ENCODE peak calls at places on chromosome 13, in seven cellular contexts. One of them, this sample, is unnamed.

GRCh38 chr13:42275098-42275471 is 3.1 kb downstream of the AKAP11 start:
- DNase-seq in HepG2: no peak
- DNase-seq in GM12878: peak
- DNase-seq in HCT116: no peak
- DNase-seq in K562: no peak
- DNase-seq in Panc1: no peak
- DNase-seq in SK-N-SH: no peak
- DNase-seq in this sample: no peak

GRCh38 chr13:20462533-20462915 is 63.1 kb downstream of the CRYL1 start:
- DNase-seq in HepG2: no peak
- DNase-seq in GM12878: no peak
- DNase-seq in HCT116: no peak
- DNase-seq in K562: no peak
- DNase-seq in Panc1: no peak
- DNase-seq in SK-N-SH: no peak
- DNase-seq in this sample: no peak

GRCh38 chr13:60572003-60572792 is 175.2 kb downstream of the TDRD3 start:
- DNase-seq in HepG2: peak
- DNase-seq in GM12878: no peak
- DNase-seq in HCT116: no peak
- DNase-seq in K562: no peak
- DNase-seq in Panc1: peak
- DNase-seq in SK-N-SH: no peak
- DNase-seq in this sample: no peak

GRCh38 chr13:111534646-111535461 is 214.4 kb downstream of the TEX29 start:
- DNase-seq in HepG2: no peak
- DNase-seq in GM12878: no peak
- DNase-seq in HCT116: no peak
- DNase-seq in K562: no peak
- DNase-seq in Panc1: no peak
- DNase-seq in SK-N-SH: no peak
- DNase-seq in this sample: no peak

GRCh38 chr13:27822873-27823311 is 30.6 kb downstream of the GSX1 start:
- DNase-seq in HepG2: no peak
- DNase-seq in GM12878: no peak
- DNase-seq in HCT116: no peak
- DNase-seq in K562: no peak
- DNase-seq in Panc1: no peak
- DNase-seq in SK-N-SH: no peak
- DNase-seq in this sample: no peak

GRCh38 chr13:99178636-99179035 is 22.0 kb upstream of the UBAC2 start:
- DNase-seq in HepG2: no peak
- DNase-seq in GM12878: no peak
- DNase-seq in HCT116: no peak
- DNase-seq in K562: no peak
- DNase-seq in Panc1: no peak
- DNase-seq in SK-N-SH: no peak
- DNase-seq in this sample: no peak

GRCh38 chr13:98050041-98050466 is 92.8 kb upstream of the FARP1 start:
- DNase-seq in HepG2: peak
- DNase-seq in GM12878: no peak
- DNase-seq in HCT116: no peak
- DNase-seq in K562: no peak
- DNase-seq in Panc1: no peak
- DNase-seq in SK-N-SH: peak
- DNase-seq in this sample: no peak

GRCh38 chr13:37313383-37313782 is 207.9 kb upstream of the CSNK1A1L start:
- DNase-seq in HepG2: no peak
- DNase-seq in GM12878: no peak
- DNase-seq in HCT116: no peak
- DNase-seq in K562: no peak
- DNase-seq in Panc1: no peak
- DNase-seq in SK-N-SH: no peak
- DNase-seq in this sample: no peak

GRCh38 chr13:102333320-102334181 is 68.3 kb downstream of the FGF14 start:
- DNase-seq in HepG2: no peak
- DNase-seq in GM12878: no peak
- DNase-seq in HCT116: no peak
- DNase-seq in K562: no peak
- DNase-seq in Panc1: no peak
- DNase-seq in SK-N-SH: no peak
- DNase-seq in this sample: no peak

GRCh38 chr13:33678906-33679657 is 138.9 kb upstream of the RFC3 start:
- DNase-seq in HepG2: peak
- DNase-seq in GM12878: peak
- DNase-seq in HCT116: no peak
- DNase-seq in K562: peak
- DNase-seq in Panc1: peak
- DNase-seq in SK-N-SH: no peak
- DNase-seq in this sample: no peak

GRCh38 chr13:63501702-63502101 is 2086.1 kb upstream of the PCDH20 start:
- DNase-seq in HepG2: no peak
- DNase-seq in GM12878: no peak
- DNase-seq in HCT116: no peak
- DNase-seq in K562: no peak
- DNase-seq in Panc1: no peak
- DNase-seq in SK-N-SH: no peak
- DNase-seq in this sample: no peak

GRCh38 chr13:27182844-27183497 is 11.4 kb upstream of the USP12 start:
- DNase-seq in HepG2: peak
- DNase-seq in GM12878: no peak
- DNase-seq in HCT116: peak
- DNase-seq in K562: peak
- DNase-seq in Panc1: peak
- DNase-seq in SK-N-SH: no peak
- DNase-seq in this sample: no peak

GRCh38 chr13:42696191-42696590 is 85.2 kb upstream of the FAM216B start:
- DNase-seq in HepG2: no peak
- DNase-seq in GM12878: no peak
- DNase-seq in HCT116: no peak
- DNase-seq in K562: no peak
- DNase-seq in Panc1: no peak
- DNase-seq in SK-N-SH: no peak
- DNase-seq in this sample: no peak

GRCh38 chr13:97975280-97975850 is 21.9 kb downstream of the IPO5 start:
- DNase-seq in HepG2: no peak
- DNase-seq in GM12878: no peak
- DNase-seq in HCT116: no peak
- DNase-seq in K562: no peak
- DNase-seq in Panc1: no peak
- DNase-seq in SK-N-SH: no peak
- DNase-seq in this sample: no peak

GRCh38 chr13:27489456-27489855 is 39.1 kb upstream of the MTIF3 start:
- DNase-seq in HepG2: no peak
- DNase-seq in GM12878: no peak
- DNase-seq in HCT116: no peak
- DNase-seq in K562: no peak
- DNase-seq in Panc1: no peak
- DNase-seq in SK-N-SH: no peak
- DNase-seq in this sample: no peak

GRCh38 chr13:79457948-79458347 is 23.0 kb upstream of the NDFIP2 start:
- DNase-seq in HepG2: no peak
- DNase-seq in GM12878: no peak
- DNase-seq in HCT116: no peak
- DNase-seq in K562: peak
- DNase-seq in Panc1: no peak
- DNase-seq in SK-N-SH: no peak
- DNase-seq in this sample: no peak

GRCh38 chr13:77544365-77544764 is 8.9 kb downstream of the SCEL start:
- DNase-seq in HepG2: no peak
- DNase-seq in GM12878: no peak
- DNase-seq in HCT116: no peak
- DNase-seq in K562: no peak
- DNase-seq in Panc1: no peak
- DNase-seq in SK-N-SH: peak
- DNase-seq in this sample: no peak

GRCh38 chr13:28022848-28023518 is 34.5 kb upstream of the URAD start:
- DNase-seq in HepG2: peak
- DNase-seq in GM12878: no peak
- DNase-seq in HCT116: no peak
- DNase-seq in K562: no peak
- DNase-seq in Panc1: no peak
- DNase-seq in SK-N-SH: no peak
- DNase-seq in this sample: peak

GRCh38 chr13:111398196-111398595 is 77.8 kb downstream of the TEX29 start:
- DNase-seq in HepG2: no peak
- DNase-seq in GM12878: no peak
- DNase-seq in HCT116: no peak
- DNase-seq in K562: no peak
- DNase-seq in Panc1: no peak
- DNase-seq in SK-N-SH: no peak
- DNase-seq in this sample: no peak

GRCh38 chr13:50684366-50684765 is 159.1 kb downstream of the DLEU7 start:
- DNase-seq in HepG2: no peak
- DNase-seq in GM12878: no peak
- DNase-seq in HCT116: no peak
- DNase-seq in K562: no peak
- DNase-seq in Panc1: no peak
- DNase-seq in SK-N-SH: no peak
- DNase-seq in this sample: no peak

GRCh38 chr13:82627183-82627582 is 1255.1 kb downstream of the SLITRK1 start:
- DNase-seq in HepG2: no peak
- DNase-seq in GM12878: no peak
- DNase-seq in HCT116: no peak
- DNase-seq in K562: no peak
- DNase-seq in Panc1: no peak
- DNase-seq in SK-N-SH: no peak
- DNase-seq in this sample: no peak

DNA sequence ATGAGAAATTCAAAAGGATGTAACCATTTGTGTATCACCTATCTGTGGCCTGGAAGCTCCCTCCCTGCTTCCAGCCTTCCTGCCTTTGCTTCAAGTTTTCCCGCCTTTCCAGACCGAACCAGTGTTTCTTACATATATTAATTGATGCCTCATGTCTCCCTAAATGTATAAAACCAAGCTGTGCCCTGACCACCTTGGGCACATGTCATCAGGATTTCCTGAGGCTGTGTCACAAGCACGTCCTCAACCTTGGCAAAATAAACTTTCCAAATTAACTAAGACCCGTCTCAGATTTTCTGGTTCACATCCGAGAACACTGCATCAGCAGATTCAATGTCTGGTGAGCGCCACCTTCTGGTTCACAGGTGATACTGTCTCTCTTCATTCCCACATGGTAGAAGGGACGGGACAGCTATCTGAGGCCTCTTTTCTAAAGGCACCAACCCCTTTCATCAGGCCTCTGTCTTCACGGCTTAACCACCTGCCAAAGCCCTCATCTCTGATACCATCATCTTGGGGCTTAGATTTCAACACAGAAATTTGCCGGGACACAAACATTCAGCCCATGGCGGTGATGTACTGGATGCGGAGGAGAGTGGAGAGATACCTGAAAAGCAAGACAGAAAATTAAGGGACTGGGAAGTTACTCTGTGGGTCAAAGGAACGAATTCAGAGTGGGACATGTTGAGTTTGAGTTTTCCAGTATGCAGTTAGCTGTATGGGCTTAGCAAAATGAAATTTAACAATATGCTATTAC is 58.7 kb upstream of the PABPC3 start:
- DNase-seq in HepG2: peak
- DNase-seq in GM12878: no peak
- DNase-seq in HCT116: peak
- DNase-seq in K562: peak
- DNase-seq in Panc1: peak
- DNase-seq in SK-N-SH: peak
- DNase-seq in this sample: peak
- TF ChIP-seq SIN3A in HepG2: no peak
- TF ChIP-seq SIN3A in GM12878: no peak
- TF ChIP-seq SIN3A in HCT116: no peak
- TF ChIP-seq SIN3A in K562: no peak
- TF ChIP-seq SIN3A in Panc1: no peak
- TF ChIP-seq SIN3A in SK-N-SH: no peak
- TF ChIP-seq SIN3A in this sample: no peak

GRCh38 chr13:112840472-112841302 is 128.3 kb upstream of the MCF2L start:
- DNase-seq in HepG2: no peak
- DNase-seq in GM12878: no peak
- DNase-seq in HCT116: no peak
- DNase-seq in K562: no peak
- DNase-seq in Panc1: no peak
- DNase-seq in SK-N-SH: no peak
- DNase-seq in this sample: no peak
- TF ChIP-seq SIN3A in HepG2: no peak
- TF ChIP-seq SIN3A in GM12878: no peak
- TF ChIP-seq SIN3A in HCT116: no peak
- TF ChIP-seq SIN3A in K562: no peak
- TF ChIP-seq SIN3A in Panc1: no peak
- TF ChIP-seq SIN3A in SK-N-SH: no peak
- TF ChIP-seq SIN3A in this sample: no peak

GRCh38 chr13:66926851-66927524 is 303.1 kb downstream of the PCDH9 start:
- DNase-seq in HepG2: no peak
- DNase-seq in GM12878: no peak
- DNase-seq in HCT116: no peak
- DNase-seq in K562: no peak
- DNase-seq in Panc1: no peak
- DNase-seq in SK-N-SH: no peak
- DNase-seq in this sample: no peak

GRCh38 chr13:66922444-66922843 is 307.7 kb downstream of the PCDH9 start:
- DNase-seq in HepG2: no peak
- DNase-seq in GM12878: no peak
- DNase-seq in HCT116: no peak
- DNase-seq in K562: no peak
- DNase-seq in Panc1: no peak
- DNase-seq in SK-N-SH: no peak
- DNase-seq in this sample: no peak

GRCh38 chr13:66927562-66927961 is 302.6 kb downstream of the PCDH9 start:
- DNase-seq in HepG2: no peak
- DNase-seq in GM12878: no peak
- DNase-seq in HCT116: no peak
- DNase-seq in K562: no peak
- DNase-seq in Panc1: no peak
- DNase-seq in SK-N-SH: no peak
- DNase-seq in this sample: no peak

DNA sequence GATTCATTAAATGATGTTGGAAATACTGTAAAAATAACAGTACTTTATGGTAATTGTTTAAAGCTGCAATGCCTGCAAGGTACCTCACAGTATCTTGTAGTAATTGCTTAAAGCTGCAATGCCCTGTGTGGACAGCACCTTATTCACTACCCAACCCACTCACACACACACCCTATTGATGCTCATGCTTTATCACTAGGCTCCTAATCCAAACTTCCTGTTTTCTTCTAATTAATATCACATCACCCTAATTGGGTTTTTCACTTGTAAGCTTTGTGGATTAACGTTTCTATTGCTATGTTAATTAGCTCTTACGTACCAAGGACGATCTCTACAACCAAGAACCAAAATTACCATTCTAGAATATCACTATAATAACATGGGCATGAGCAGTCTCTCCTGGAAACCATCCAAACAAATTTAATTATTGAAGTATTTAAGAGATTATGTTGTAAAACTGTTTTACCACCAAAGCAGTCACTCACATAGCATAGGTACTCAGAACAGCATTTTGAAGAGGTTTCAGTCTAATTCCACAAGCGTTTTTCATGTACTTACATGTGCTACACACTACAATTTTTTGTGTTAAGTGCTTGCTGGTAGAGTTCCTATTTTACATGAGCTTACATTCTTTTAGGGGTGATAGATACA is 303.8 kb downstream of the PCDH9 start:
- DNase-seq in HepG2: no peak
- DNase-seq in GM12878: no peak
- DNase-seq in HCT116: no peak
- DNase-seq in K562: no peak
- DNase-seq in Panc1: no peak
- DNase-seq in SK-N-SH: no peak
- DNase-seq in this sample: no peak
- TF ChIP-seq SIN3A in HepG2: no peak
- TF ChIP-seq SIN3A in GM12878: no peak
- TF ChIP-seq SIN3A in HCT116: no peak
- TF ChIP-seq SIN3A in K562: no peak
- TF ChIP-seq SIN3A in Panc1: no peak
- TF ChIP-seq SIN3A in SK-N-SH: no peak
- TF ChIP-seq SIN3A in this sample: no peak

GRCh38 chr13:95643471-95643813 is 1.1 kb downstream of the DZIP1 start:
- DNase-seq in HepG2: peak
- DNase-seq in GM12878: no peak
- DNase-seq in HCT116: no peak
- DNase-seq in K562: no peak
- DNase-seq in Panc1: no peak
- DNase-seq in SK-N-SH: peak
- DNase-seq in this sample: no peak
- TF ChIP-seq SIN3A in HepG2: no peak
- TF ChIP-seq SIN3A in GM12878: no peak
- TF ChIP-seq SIN3A in HCT116: no peak
- TF ChIP-seq SIN3A in K562: no peak
- TF ChIP-seq SIN3A in Panc1: no peak
- TF ChIP-seq SIN3A in SK-N-SH: no peak
- TF ChIP-seq SIN3A in this sample: no peak

This sample was measured in H1.